ENCODE peak calls at places on chromosomes 6 and 20, in five cellular contexts. U is GOT3, Y is C1 segment of cervical spinal cord, L is nucleus accumbens, K is GM13977. T is an unnamed sample.

GRCh38 chr6:98416027-98416426 is 418.3 kb upstream of the POU3F2 start:
- DNase-seq in L (no peak), Y (peak), U (no peak), K (no peak), T (peak)

GRCh38 chr20:62855120-62855519 is 6.5 kb downstream of the TCFL5 start:
- DNase-seq in K (no peak), L (no peak), Y (no peak), U (no peak), T (no peak)

GRCh38 chr6:23179994-23180393 is 610.6 kb downstream of the HDGFL1 start:
- DNase-seq in K (no peak), L (no peak), Y (no peak), U (no peak), T (no peak)

GRCh38 chr6:134590449-134590848 is 272.5 kb upstream of the SGK1 start:
- DNase-seq in K (no peak), L (no peak), Y (no peak), U (no peak), T (no peak)

GRCh38 chr6:136921521-136921935 is 573 bp upstream of the SLC35D3 start:
- DNase-seq in L (no peak), K (peak), U (no peak), Y (no peak), T (no peak)

GRCh38 chr6:169725270-169726048 is 1.2 kb upstream of the PHF10 start:
- DNase-seq in K (no peak), U (no peak), L (peak), Y (no peak), T (peak)

GRCh38 chr6:13303668-13304017 is 24.7 kb downstream of the TBC1D7 start:
- DNase-seq in U (no peak), L (no peak), Y (no peak), K (peak), T (peak)

GRCh38 chr20:53698321-53698978 is 104.8 kb upstream of the ZNF217 start:
- DNase-seq in L (no peak), K (no peak), Y (no peak), U (no peak), T (no peak)

GRCh38 chr6:39568896-39569295 is 156.3 kb downstream of the KIF6 start:
- DNase-seq in K (no peak), L (no peak), U (no peak), Y (no peak), T (no peak)

GRCh38 chr20:63977392-63978276 is 1.8 kb downstream of the SAMD10 start:
- DNase-seq in L (no peak), K (no peak), Y (no peak), U (no peak), T (no peak)

GRCh38 chr20:3734111-3734843 is 1.8 kb downstream of the HSPA12B start:
- DNase-seq in L (no peak), U (no peak), Y (no peak), K (no peak), T (no peak)

GRCh38 chr6:134031696-134032255 is 20.6 kb downstream of the SLC2A12 start:
- DNase-seq in L (no peak), Y (no peak), U (no peak), K (no peak), T (no peak)

GRCh38 chr20:53869466-53870258 is 200.7 kb downstream of the BCAS1 start:
- DNase-seq in L (no peak), U (no peak), K (peak), Y (no peak), T (peak)

GRCh38 chr20:38649275-38649891 is 47.8 kb downstream of the ARHGAP40 start:
- DNase-seq in U (no peak), L (no peak), Y (peak), K (peak), T (peak)

GRCh38 chr6:168713839-168714238 is 272.9 kb downstream of the SMOC2 start:
- DNase-seq in U (no peak), Y (no peak), L (no peak), K (no peak), T (no peak)

GRCh38 chr6:30612213-30612612 is 4.8 kb downstream of the PPP1R10 start:
- DNase-seq in U (no peak), L (no peak), K (no peak), Y (no peak), T (no peak)

GRCh38 chr20:60558491-60558890 is 600.3 kb downstream of the CDH26 start:
- DNase-seq in K (no peak), Y (no peak), L (no peak), U (no peak), T (no peak)

GRCh38 chr6:104418125-104418524 is 441.6 kb downstream of the HACE1 start:
- DNase-seq in L (no peak), Y (no peak), U (no peak), K (no peak), T (no peak)

GRCh38 chr20:54173653-54174451 is at the start of gene CYP24A1:
- DNase-seq in K (no peak), U (no peak), L (no peak), Y (no peak), T (no peak)

GRCh38 chr6:10487668-10488327 is 33.4 kb upstream of the GCNT2 start:
- DNase-seq in Y (no peak), L (no peak), K (no peak), U (no peak), T (no peak)

GRCh38 chr6:157325069-157325805 is 1.9 kb upstream of the TMEM242 start:
- DNase-seq in U (no peak), K (no peak), Y (no peak), L (no peak), T (no peak)

GRCh38 chr6:13272131-13273046 is 55.9 kb downstream of the TBC1D7 start:
- DNase-seq in K (no peak), L (no peak), U (no peak), Y (peak), T (no peak)

GRCh38 chr6:6697620-6698019 is 109.1 kb downstream of the LY86 start:
- DNase-seq in L (no peak), K (no peak), U (no peak), Y (no peak), T (no peak)

GRCh38 chr20:25470045-25470444 is 62.6 kb downstream of the GINS1 start:
- DNase-seq in U (no peak), L (no peak), Y (no peak), K (peak), T (no peak)

GRCh38 chr6:73521351-73522254 is 771 bp upstream of the EEF1A1 start:
- DNase-seq in U (peak), L (peak), K (peak), Y (peak), T (peak)

GRCh38 chr20:56360133-56360898 is 1.5 kb downstream of the FAM210B start:
- DNase-seq in U (no peak), K (no peak), L (no peak), Y (peak), T (no peak)

GRCh38 chr6:17584241-17584803 is 15.8 kb upstream of the FAM8A1 start:
- DNase-seq in L (peak), K (peak), Y (no peak), U (no peak), T (peak)

GRCh38 chr6:147099974-147100373 is 104.2 kb upstream of the STXBP5 start:
- DNase-seq in L (no peak), Y (no peak), U (no peak), K (no peak), T (no peak)

GRCh38 chr6:148857817-148858390 is 111.1 kb downstream of the UST start:
- DNase-seq in Y (no peak), K (no peak), L (no peak), U (no peak), T (no peak)

GRCh38 chr20:32218156-32218900 is 10.6 kb downstream of the POFUT1 start:
- DNase-seq in U (no peak), K (no peak), Y (no peak), L (no peak), T (no peak)

GRCh38 chr20:25493748-25494505 is 86.5 kb downstream of the GINS1 start:
- DNase-seq in Y (no peak), L (no peak), U (no peak), K (no peak), T (no peak)

GRCh38 chr20:57612436-57612835 is 7.8 kb downstream of the ZBP1 start:
- DNase-seq in Y (no peak), L (no peak), K (no peak), U (no peak), T (no peak)

GRCh38 chr20:12411246-12411940 is 493.7 kb downstream of the BTBD3 start:
- DNase-seq in U (no peak), Y (no peak), K (no peak), L (no peak), T (no peak)

GRCh38 chr6:139376604-139377218 is 2.3 kb upstream of the CITED2 start:
- DNase-seq in U (no peak), K (no peak), Y (no peak), L (no peak), T (no peak)

GRCh38 chr6:107668826-107669474 is 155.2 kb downstream of the SCML4 start:
- DNase-seq in Y (no peak), U (no peak), L (no peak), K (peak), T (no peak)

GRCh38 chr6:87702589-87702945 is 534 bp upstream of the AKIRIN2 start:
- DNase-seq in L (no peak), Y (no peak), U (no peak), K (peak), T (no peak)

GRCh38 chr20:1588869-1589460 is 30.8 kb downstream of the SIRPB1 start:
- DNase-seq in Y (no peak), L (no peak), K (no peak), U (no peak), T (no peak)

GRCh38 chr20:48284837-48285236 is 499.6 kb upstream of the SULF2 start:
- DNase-seq in U (no peak), Y (no peak), L (no peak), K (no peak), T (no peak)

GRCh38 chr6:1624848-1625341 is 15.2 kb downstream of the FOXC1 start:
- DNase-seq in U (no peak), L (no peak), K (peak), Y (no peak), T (no peak)

T was measured in globus pallidus.